ENCODE peak calls at places on chromosomes 6 and 20, in seven cellular contexts. E is activated CD4-positive, alpha-beta T cell treated with anti-CD3 and anti-CD28 coated beads for 48 hours; A is Right ventricle myocardium inferior; R is GM04504; B is glutamatergic neuron; H is activated CD4-positive, CD25-positive, alpha-beta regulatory T cell; F is body of pancreas. J is an unnamed sample.

GRCh38 chr6:37369321-37370196 is 15.8 kb downstream of the RNF8 start:
- DNase-seq in H (no peak), R (no peak), B (no peak), F (no peak), E (no peak), A (no peak), J (no peak)

GRCh38 chr6:75611702-75612375 is 10.2 kb downstream of the SENP6 start:
- DNase-seq in E (peak; percentile 64), B (no peak), R (no peak), A (no peak), F (no peak), H (no peak), J (peak; percentile 26)

GRCh38 chr6:128209771-128210170 is 308.9 kb upstream of the THEMIS start:
- DNase-seq in E (no peak), H (no peak), R (peak; percentile 28), F (no peak), B (no peak), A (no peak), J (no peak)

GRCh38 chr6:31114970-31115849 is 610 bp downstream of the PSORS1C1 start:
- DNase-seq in B (no peak), F (no peak), E (no peak), A (no peak), R (no peak), H (no peak), J (no peak)

GRCh38 chr20:10883166-10883565 is 209.4 kb upstream of the JAG1 start:
- DNase-seq in R (no peak), A (no peak), F (no peak), B (no peak), E (no peak), H (no peak), J (no peak)

GRCh38 chr6:35786810-35787209 is 6.0 kb downstream of the CLPSL1 start:
- DNase-seq in E (no peak), B (no peak), R (no peak), H (no peak), A (no peak), F (peak; percentile 52), J (no peak)

GRCh38 chr6:32189742-32190053 is 304 bp downstream of the PBX2 start:
- DNase-seq in H (no peak), B (no peak), F (no peak), E (no peak), A (no peak), R (no peak), J (peak; percentile 76)

GRCh38 chr20:44745122-44745521 is 543 bp upstream of the KCNK15 start:
- DNase-seq in R (no peak), A (no peak), H (no peak), B (no peak), F (no peak), E (no peak), J (no peak)

GRCh38 chr20:62900052-62900691 is 26.1 kb downstream of the DIDO1 start:
- DNase-seq in H (peak; percentile 43), B (peak; percentile 86), R (peak; percentile 40), A (peak; percentile 86), E (peak; percentile 83), F (peak; percentile 75), J (peak; percentile 73)

J was measured in erythroblast.